ENCODE peak calls at places on chromosomes 4 and X, in eight cellular contexts. B, N, P, U, Y, R, G and I are unnamed samples.

GRCh38 chrX:104972737-104973136 is 247.8 kb downstream of the TEX13A start:
- DNase-seq in B (no peak), N (no peak), P (no peak), U (no peak), Y (no peak), R (no peak), G (no peak), I (no peak)

GRCh38 chr4:81207793-81208192 is 7.2 kb downstream of the PRKG2 start:
- DNase-seq in B (no peak), N (no peak), P (peak; percentile 90), U (no peak), Y (peak; percentile 36), R (no peak), G (no peak), I (peak; percentile 62)

GRCh38 chr4:2860391-2861348 is 17.0 kb downstream of the ADD1 start:
- DNase-seq in B (no peak), N (no peak), P (no peak), U (no peak), Y (no peak), R (no peak), G (no peak), I (no peak)

GRCh38 chr4:185399466-185399865 is 2.8 kb downstream of the ANKRD37 start:
- DNase-seq in B (no peak), N (no peak), P (no peak), U (no peak), Y (no peak), R (no peak), G (no peak), I (no peak)

GRCh38 chr4:106854970-106855369 is 181.1 kb downstream of the DKK2 start:
- DNase-seq in B (no peak), N (no peak), P (no peak), U (no peak), Y (no peak), R (no peak), G (no peak), I (no peak)

GRCh38 chrX:11272290-11272689 is 20.9 kb upstream of the AMELX start:
- DNase-seq in B (no peak), N (no peak), P (peak; percentile 17), U (no peak), Y (no peak), R (no peak), G (no peak), I (no peak)

GRCh38 chrX:15675490-15675921 is 10.9 kb upstream of the CLTRN start:
- DNase-seq in B (peak; percentile 61), N (peak; percentile 76), P (peak; percentile 80), U (peak; percentile 75), Y (peak; percentile 70), R (peak; percentile 58), G (peak; percentile 93), I (peak; percentile 73)

GRCh38 chr4:181756451-181756850 is 486.8 kb upstream of the TENM3 start:
- DNase-seq in B (no peak), N (no peak), P (no peak), U (no peak), Y (no peak), R (no peak), G (no peak), I (no peak)